ENCODE peak calls at places on chromosomes 3 and 15, in six cellular contexts. F is islet precursor cell; I is left cardiac atrium; M is GOT3; Z is activated naive CD4-positive, alpha-beta T cell treated with anti-CD3 and anti-CD28 coated beads, Interleukin-2, amount 50 U/mL, for 16 hours; O is RPMI8226. S is an unnamed sample.

GRCh38 chr3:160755776-160756304 is at the start of gene PPM1L:
- DNase-seq in F (peak), I (peak), M (peak), Z (peak), O (peak), S (peak)

GRCh38 chr15:71262599-71262998 is 147.3 kb downstream of the THSD4 start:
- DNase-seq in F (no peak), I (no peak), M (no peak), Z (no peak), O (no peak), S (no peak)

GRCh38 chr15:31472636-31473383 is 146.2 kb downstream of the KLF13 start:
- DNase-seq in F (peak), I (no peak), M (no peak), Z (peak), O (peak), S (peak)

GRCh38 chr3:123750659-123751420 is 133.3 kb downstream of the MYLK start:
- DNase-seq in F (peak), I (no peak), M (no peak), Z (no peak), O (no peak), S (no peak)

GRCh38 chr15:81297147-81297572 is 26.8 kb downstream of the STARD5 start:
- DNase-seq in F (no peak), I (peak), M (no peak), Z (no peak), O (no peak), S (no peak)

GRCh38 chr15:49135342-49135857 is 20.0 kb downstream of the COPS2 start:
- DNase-seq in F (no peak), I (no peak), M (no peak), Z (no peak), O (no peak), S (no peak)

GRCh38 chr3:59407425-59407824 is 357.6 kb upstream of the CFAP20DC start:
- DNase-seq in F (no peak), I (no peak), M (no peak), Z (no peak), O (no peak), S (no peak)

GRCh38 chr3:66376568-66376967 is 124.3 kb downstream of the LRIG1 start:
- DNase-seq in F (peak), I (no peak), M (no peak), Z (no peak), O (no peak), S (no peak)

GRCh38 chr3:71461749-71462483 is 121.6 kb downstream of the FOXP1 start:
- DNase-seq in F (no peak), I (no peak), M (no peak), Z (no peak), O (no peak), S (no peak)

GRCh38 chr3:134617608-134618472 is 33.0 kb downstream of the KY start:
- DNase-seq in F (peak), I (no peak), M (no peak), Z (no peak), O (no peak), S (no peak)